ENCODE peak calls at places on chromosomes 6 and 20, in six cellular contexts. D, L, X, B, Q and G are unnamed samples.

GRCh38 chr6:170205126-170205525 is 85.8 kb downstream of the DLL1 start:
- DNase-seq in D (no peak), L (peak; percentile 15), X (peak; percentile 11), B (no peak), Q (no peak), G (no peak)

GRCh38 chr6:145214570-145214969 is 520.8 kb downstream of the EPM2A start:
- DNase-seq in D (no peak), L (no peak), X (no peak), B (peak; percentile 39), Q (peak; percentile 8), G (peak; percentile 43)

GRCh38 chr6:156601156-156601820 is 175.9 kb upstream of the ARID1B start:
- DNase-seq in D (no peak), L (no peak), X (no peak), B (no peak), Q (no peak), G (no peak)

GRCh38 chr6:3480009-3480408 is 23.2 kb upstream of the SLC22A23 start:
- DNase-seq in D (no peak), L (no peak), X (no peak), B (no peak), Q (no peak), G (no peak)

GRCh38 chr6:91860951-91861350 is 1274.1 kb upstream of the MAP3K7 start:
- DNase-seq in D (no peak), L (no peak), X (no peak), B (peak; percentile 58), Q (no peak), G (peak; percentile 83)

GRCh38 chr20:1122388-1123315 is 4.2 kb downstream of the PSMF1 start:
- DNase-seq in D (no peak), L (no peak), X (no peak), B (peak; percentile 57), Q (no peak), G (peak; percentile 73)

GRCh38 chr6:133978896-133979240 is 25.8 kb downstream of the TBPL1 start:
- DNase-seq in D (no peak), L (no peak), X (no peak), B (no peak), Q (no peak), G (no peak)

GRCh38 chr20:46963196-46963529 is 68.5 kb downstream of the EYA2 start:
- DNase-seq in D (no peak), L (no peak), X (no peak), B (no peak), Q (no peak), G (no peak)

GRCh38 chr6:134347916-134348805 is 30.2 kb upstream of the SGK1 start:
- DNase-seq in D (no peak), L (no peak), X (no peak), B (peak; percentile 96), Q (no peak), G (peak; percentile 72)

GRCh38 chr6:154112181-154112809 is 73.3 kb downstream of the OPRM1 start:
- DNase-seq in D (no peak), L (no peak), X (no peak), B (no peak), Q (no peak), G (peak; percentile 33)

GRCh38 chr20:59074456-59074855 is 31.9 kb upstream of the PRELID3B start:
- DNase-seq in D (no peak), L (no peak), X (no peak), B (peak; percentile 79), Q (no peak), G (no peak)

GRCh38 chr20:34669094-34669493 is 7.8 kb downstream of the PIGU start:
- DNase-seq in D (no peak), L (no peak), X (no peak), B (no peak), Q (no peak), G (no peak)

GRCh38 chr6:122042380-122042779 is 357.1 kb upstream of the HSF2 start:
- DNase-seq in D (no peak), L (no peak), X (no peak), B (no peak), Q (no peak), G (no peak)

GRCh38 chr6:138455746-138456392 is 43.4 kb downstream of the NHSL1 start:
- DNase-seq in D (no peak), L (no peak), X (no peak), B (peak; percentile 52), Q (no peak), G (no peak)

GRCh38 chr6:106474476-106474875 is 114.0 kb downstream of the CRYBG1 start:
- DNase-seq in D (no peak), L (no peak), X (no peak), B (no peak), Q (no peak), G (no peak)

GRCh38 chr6:25121186-25121585 is 158.0 kb upstream of the CARMIL1 start:
- DNase-seq in D (no peak), L (no peak), X (no peak), B (no peak), Q (no peak), G (no peak)
- H3K4ac ChIP-seq in D (no peak overlapping the region), L (no peak overlapping the region), X (no peak overlapping the region), B (no peak overlapping the region), Q (no peak overlapping the region), G (no peak overlapping the region)

GRCh38 chr6:16723833-16724232 is 37.4 kb downstream of the ATXN1 start:
- DNase-seq in D (peak; percentile 79), L (peak; percentile 58), X (no peak), B (peak; percentile 96), Q (no peak), G (peak; percentile 95)
- H3K9ac ChIP-seq in D (no peak overlapping the region), L (no peak overlapping the region), X (no peak overlapping the region), B (no peak overlapping the region), Q (no peak overlapping the region), G (peak overlapping the region; percentile 76)

GRCh38 chr20:37677969-37678610 is 15.7 kb upstream of the CTNNBL1 start:
- DNase-seq in D (peak; percentile 10), L (no peak), X (no peak), B (no peak), Q (no peak), G (no peak)
- H3K14ac ChIP-seq in D (no peak overlapping the region), L (no peak overlapping the region), X (no peak overlapping the region), B (no peak overlapping the region), Q (peak overlapping the region; percentile 39), G (no peak overlapping the region)

DNA sequence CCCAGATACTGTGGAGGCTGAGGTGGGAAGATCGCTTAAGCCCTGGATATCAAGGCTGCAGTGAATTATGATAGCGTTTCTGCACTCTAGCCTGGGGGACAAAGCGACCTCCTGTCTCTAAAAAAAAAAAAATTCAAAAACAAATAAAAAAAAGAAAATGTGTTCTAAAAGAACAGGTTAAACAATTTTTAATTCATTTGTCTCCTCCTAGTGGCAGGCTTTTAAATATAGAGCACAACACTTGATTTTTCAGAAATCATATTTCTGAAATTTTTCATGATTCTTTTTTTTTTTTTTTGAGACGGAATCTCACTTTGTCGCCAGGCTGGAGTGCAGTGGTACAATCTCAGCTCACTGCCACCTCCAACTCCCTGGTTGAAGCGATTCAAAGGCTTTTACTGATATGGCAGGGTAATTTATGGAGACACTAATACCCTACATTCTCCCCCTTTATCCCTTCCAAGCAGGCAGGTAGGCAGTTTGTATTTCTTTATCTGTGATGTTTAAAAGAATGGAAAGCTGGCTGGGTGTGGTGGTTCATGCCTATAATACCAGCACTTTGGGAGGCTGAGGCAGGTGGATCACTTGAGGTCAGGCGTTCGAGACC is 8.7 kb upstream of the GTF3C6 start:
- DNase-seq in D (no peak), L (no peak), X (no peak), B (peak; percentile 54), Q (no peak), G (peak; percentile 33)
- H3K4ac ChIP-seq in D (no peak overlapping the region), L (no peak overlapping the region), X (no peak overlapping the region), B (no peak overlapping the region), Q (no peak overlapping the region), G (no peak overlapping the region)

GRCh38 chr6:27148404-27148795 is 99.1 kb upstream of the PRSS16 start:
- DNase-seq in D (no peak), L (no peak), X (no peak), B (no peak), Q (no peak), G (no peak)
- H3K9ac ChIP-seq in D (no peak overlapping the region), L (no peak overlapping the region), X (no peak overlapping the region), B (no peak overlapping the region), Q (no peak overlapping the region), G (no peak overlapping the region)

DNA sequence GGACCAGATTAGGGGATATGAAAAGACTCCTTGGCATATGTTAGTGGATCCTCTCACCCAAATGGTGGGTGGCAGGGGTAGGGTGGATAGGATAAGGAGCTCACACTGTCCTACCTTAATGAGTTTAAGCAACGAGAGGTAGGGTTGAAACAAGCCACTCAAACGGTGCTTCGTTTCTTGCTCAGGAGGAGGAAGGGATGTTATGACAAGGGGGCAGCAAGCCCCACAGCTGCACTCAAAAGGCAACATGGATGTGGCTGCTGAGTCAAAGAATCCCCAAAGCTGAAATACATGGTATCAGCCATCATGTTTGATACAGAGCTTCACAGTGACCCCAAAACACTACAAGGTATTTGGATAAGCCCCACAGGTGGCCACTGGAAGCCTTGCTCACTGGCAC is 8.4 kb upstream of the IDH3B start:
- DNase-seq in D (no peak), L (no peak), X (no peak), B (no peak), Q (no peak), G (no peak)
- H3K14ac ChIP-seq in D (no peak overlapping the region), L (no peak overlapping the region), X (no peak overlapping the region), B (no peak overlapping the region), Q (no peak overlapping the region), G (no peak overlapping the region)

DNA sequence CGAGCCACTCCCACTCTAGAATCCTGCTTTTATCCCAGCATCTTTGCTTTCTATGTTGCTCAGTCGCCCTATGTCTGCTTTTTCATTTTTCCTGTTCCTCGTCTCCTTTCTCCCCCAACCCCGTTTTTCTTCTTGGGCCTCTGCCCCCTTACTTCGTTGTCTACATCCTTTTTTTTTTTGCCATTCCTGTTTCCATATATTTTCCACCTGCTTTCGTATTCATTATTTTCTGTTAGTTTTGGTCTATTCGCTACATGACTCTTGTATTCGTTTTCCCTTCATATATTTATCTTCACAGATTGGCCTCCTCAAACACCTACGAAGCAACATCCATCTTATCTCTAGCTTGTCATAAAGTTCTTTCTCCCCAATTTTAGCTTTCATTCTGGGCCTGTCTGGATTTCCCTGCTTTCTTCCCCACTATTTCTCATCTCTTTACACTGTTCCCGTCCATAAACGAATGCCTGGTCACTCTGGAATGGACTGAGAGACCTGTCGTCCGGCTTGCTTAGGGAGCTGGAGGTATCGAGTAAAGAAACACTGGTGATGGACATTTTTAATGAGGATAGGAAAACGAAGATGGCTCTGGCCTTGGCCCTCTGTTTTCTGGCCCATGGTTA is 915 bp downstream of the PRRC2A start:
- DNase-seq in D (no peak), L (no peak), X (no peak), B (no peak), Q (no peak), G (peak; percentile 24)
- H3K4ac ChIP-seq in D (peak overlapping the region; percentile 75), L (no peak overlapping the region), X (peak overlapping the region; percentile 65), B (peak overlapping the region; percentile 98), Q (no peak overlapping the region), G (peak overlapping the region; percentile 99)

GRCh38 chr6:136982928-136983327 is 60.8 kb downstream of the SLC35D3 start:
- DNase-seq in D (no peak), L (no peak), X (no peak), B (no peak), Q (no peak), G (no peak)
- H3K9ac ChIP-seq in D (no peak overlapping the region), L (no peak overlapping the region), X (no peak overlapping the region), B (no peak overlapping the region), Q (no peak overlapping the region), G (no peak overlapping the region)